ENCODE peak calls at places on chromosomes 1 and 21, in five cellular contexts. T is MM.1S, V is foreskin fibroblast, E is NCI-H2107, Z is thoracic aorta. Y is an unnamed sample.

GRCh38 chr1:246827396-246827795 is 103.2 kb downstream of the SCCPDH start:
- DNase-seq in T (no peak), V (no peak), E (no peak), Z (no peak), Y (no peak)

GRCh38 chr1:67060811-67061218 is 6.9 kb upstream of the SLC35D1 start:
- DNase-seq in T (no peak), V (peak; percentile 96), E (no peak), Z (no peak), Y (peak; percentile 83)

GRCh38 chr1:10271869-10272268 is 61.5 kb downstream of the KIF1B start:
- DNase-seq in T (no peak), V (no peak), E (no peak), Z (no peak), Y (no peak)

GRCh38 chr1:91697322-91698260 is 188.4 kb downstream of the TGFBR3 start:
- DNase-seq in T (no peak), V (peak; percentile 47), E (no peak), Z (no peak), Y (no peak)

GRCh38 chr1:33050221-33051076 is 13.8 kb upstream of the AK2 start:
- DNase-seq in T (peak; percentile 35), V (peak; percentile 30), E (no peak), Z (no peak), Y (peak; percentile 81)

GRCh38 chr1:236534164-236534651 is 10.4 kb downstream of the LGALS8 start:
- DNase-seq in T (no peak), V (peak; percentile 56), E (no peak), Z (no peak), Y (no peak)

GRCh38 chr21:43954896-43955295 is 57.2 kb upstream of the TRAPPC10 start:
- DNase-seq in T (no peak), V (no peak), E (no peak), Z (no peak), Y (no peak)

GRCh38 chr1:5856246-5856815 is 135.9 kb downstream of the NPHP4 start:
- DNase-seq in T (no peak), V (no peak), E (no peak), Z (no peak), Y (no peak)

GRCh38 chr21:16185766-16186165 is 456.0 kb downstream of the USP25 start:
- DNase-seq in T (no peak), V (no peak), E (no peak), Z (no peak), Y (no peak)

GRCh38 chr1:185368313-185368712 is 51.3 kb upstream of the IVNS1ABP start:
- DNase-seq in T (peak; percentile 78), V (peak; percentile 13), E (no peak), Z (no peak), Y (no peak)

GRCh38 chr21:31553926-31554325 is 105.6 kb upstream of the SOD1 start:
- DNase-seq in T (no peak), V (no peak), E (no peak), Z (no peak), Y (no peak)

GRCh38 chr1:204842892-204843291 is 27.8 kb upstream of the NFASC start:
- DNase-seq in T (peak; percentile 64), V (peak; percentile 18), E (peak; percentile 46), Z (no peak), Y (no peak)

Y was measured in MG63.